ENCODE peak calls at places on chromosomes 7 and 10, in nine cellular contexts. S is spleen, M is Peyer's patch, F is stomach, U is prostate gland, Q is aorta, L is colonic mucosa, R is left lung, H is sigmoid colon. O is an unnamed sample. For H3K27me3, the result is how much of the 10 kb centered on the place peaks cover.

GRCh38 chr7:153948055-153948454 is 104.1 kb upstream of the DPP6 start:
- DNase-seq in S (no peak), M (no peak), F (no peak), U (no peak), Q (no peak), L (no peak), R (no peak), H (no peak), O (no peak)

GRCh38 chr10:107427021-107427420 is 262.5 kb upstream of the SORCS1 start:
- DNase-seq in S (no peak), M (no peak), F (no peak), U (no peak), Q (no peak), L (no peak), R (no peak), H (no peak), O (no peak)

GRCh38 chr10:1301138-1301537 is 245.0 kb downstream of the WDR37 start:
- DNase-seq in S (no peak), M (no peak), F (no peak), U (no peak), Q (no peak), L (no peak), R (no peak), H (no peak), O (no peak)

GRCh38 chr7:47145982-47146381 is 435.9 kb downstream of the TNS3 start:
- DNase-seq in S (no peak), M (no peak), F (no peak), U (no peak), Q (no peak), L (no peak), R (no peak), H (no peak), O (no peak)

GRCh38 chr7:83001362-83002040 is 161.2 kb downstream of the PCLO start:
- DNase-seq in S (no peak), M (no peak), F (no peak), U (no peak), Q (no peak), L (no peak), R (no peak), H (no peak), O (no peak)

GRCh38 chr7:12683678-12684077 is 3.8 kb upstream of the ARL4A start:
- DNase-seq in S (no peak), M (no peak), F (no peak), U (no peak), Q (no peak), L (no peak), R (no peak), H (no peak), O (no peak)

GRCh38 chr7:8303904-8304528 is 42.0 kb upstream of the ICA1 start:
- DNase-seq in S (no peak), M (no peak), F (no peak), U (no peak), Q (no peak), L (no peak), R (no peak), H (no peak), O (no peak)

GRCh38 chr7:140262242-140262903 is 85.6 kb upstream of the KDM7A start:
- DNase-seq in S (no peak), M (no peak), F (no peak), U (no peak), Q (no peak), L (no peak), R (no peak), H (peak), O (no peak)

GRCh38 chr7:126727930-126728331 is 524.8 kb downstream of the GRM8 start:
- DNase-seq in S (no peak), M (no peak), F (no peak), U (no peak), Q (no peak), L (no peak), R (no peak), H (no peak), O (no peak)

GRCh38 chr7:69609901-69610674 is 11.8 kb downstream of the AUTS2 start:
- DNase-seq in S (no peak), M (no peak), F (no peak), U (no peak), Q (no peak), L (no peak), R (no peak), H (no peak), O (no peak)

GRCh38 chr10:71772832-71773220 is 494 bp downstream of the VSIR start:
- DNase-seq in S (no peak), M (no peak), F (no peak), U (no peak), Q (peak), L (no peak), R (no peak), H (no peak), O (no peak)

GRCh38 chr7:95593343-95593742 is 3.0 kb downstream of the PDK4 start:
- DNase-seq in S (no peak), M (no peak), F (no peak), U (no peak), Q (no peak), L (no peak), R (no peak), H (no peak), O (no peak)
- H3K4me3 ChIP-seq in S (no peak), M (peak), F (peak), U (peak), Q (peak), L (no peak), R (no peak), H (peak), O (peak)

GRCh38 chr7:132560105-132560504 is 16.2 kb downstream of the PLXNA4 start:
- DNase-seq in S (no peak), M (no peak), F (no peak), U (no peak), Q (no peak), L (no peak), R (no peak), H (no peak), O (no peak)
- H3K27me3 ChIP-seq in S (under half), M (under half), F (under half), U (under half), Q (under half), L (under half), R (under half), H (under half), O (under half)

GRCh38 chr7:134126126-134126525 is 1.0 kb upstream of the LRGUK start:
- DNase-seq in S (no peak), M (no peak), F (no peak), U (no peak), Q (no peak), L (no peak), R (no peak), H (no peak), O (no peak)
- H3K4me3 ChIP-seq in S (no peak), M (no peak), F (no peak), U (no peak), Q (no peak), L (no peak), R (no peak), H (no peak), O (no peak)

DNA sequence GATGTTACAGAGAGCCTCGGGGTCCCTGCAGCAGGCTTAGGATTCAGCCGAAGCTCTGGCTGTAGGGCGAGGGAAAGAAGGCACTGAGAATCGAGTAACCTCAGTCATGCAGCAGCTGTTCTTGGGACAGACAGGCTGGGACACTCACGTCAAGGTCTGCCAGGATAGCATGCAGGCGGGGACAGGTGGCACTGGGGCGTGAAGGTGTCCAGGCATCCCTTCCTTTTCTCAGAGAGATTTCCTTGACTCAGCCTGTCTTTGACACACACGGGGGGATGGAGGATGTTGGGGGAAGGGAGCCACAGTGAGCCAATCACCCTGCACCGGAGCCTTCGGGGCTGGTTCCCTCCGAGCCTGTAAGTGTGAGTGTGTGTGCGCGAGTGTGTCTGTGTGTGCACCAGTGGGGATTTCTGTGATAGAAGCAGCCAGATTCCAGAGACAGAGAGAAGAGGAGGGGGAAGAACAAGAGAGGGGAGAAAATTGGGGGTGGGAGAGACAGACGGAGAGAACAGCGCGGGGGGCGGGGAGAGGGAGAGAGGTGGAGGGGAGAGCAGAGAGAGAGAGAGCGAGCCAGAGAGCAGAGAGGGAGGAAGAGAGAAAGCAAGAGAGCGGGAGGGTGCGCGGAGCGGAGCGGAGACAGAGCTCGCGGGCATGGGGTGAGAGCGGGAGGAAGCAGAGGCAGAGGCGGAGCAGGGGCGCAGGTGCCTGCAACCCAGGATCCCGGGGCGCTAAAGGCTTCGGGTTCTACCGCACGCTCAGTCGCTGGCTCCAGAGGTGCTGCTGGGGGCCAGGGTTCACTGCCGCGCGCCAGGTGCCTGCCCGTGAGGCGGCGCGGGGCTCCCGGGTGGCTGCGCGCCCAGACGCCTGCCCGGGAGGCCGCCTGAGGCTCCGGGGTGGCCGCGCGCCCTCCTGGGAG is 526 bp upstream of the GPR26 start:
- DNase-seq in S (no peak), M (no peak), F (no peak), U (no peak), Q (no peak), L (no peak), R (no peak), H (no peak), O (no peak)
- H3K27me3 ChIP-seq in S (under half), M (under half), F (half or more), U (under half), Q (under half), L (under half), R (half or more), H (half or more), O (under half)

GRCh38 chr10:123295644-123296043 is 141.4 kb downstream of the BUB3 start:
- DNase-seq in S (no peak), M (no peak), F (no peak), U (no peak), Q (no peak), L (no peak), R (no peak), H (no peak), O (no peak)
- H3K4me3 ChIP-seq in S (no peak), M (no peak), F (no peak), U (no peak), Q (no peak), L (no peak), R (no peak), H (no peak), O (no peak)

GRCh38 chr7:71244023-71244422 is 112.1 kb downstream of the GALNT17 start:
- DNase-seq in S (no peak), M (no peak), F (no peak), U (no peak), Q (no peak), L (no peak), R (no peak), H (no peak), O (no peak)
- H3K27me3 ChIP-seq in S (under half), M (under half), F (under half), U (under half), Q (under half), L (under half), R (under half), H (under half), O (under half)